ENCODE peak calls at places on chromosomes 1 and 21, in nine cellular contexts. W is stimulated activated CD4-positive, alpha-beta T cell treated with anti-CD3 and anti-CD28 coated beads, Interleukin-1b, Interleukin-23, amount 100 ng/mL, for 4 hours; Y is amygdala; F is CD8-positive, alpha-beta T cell; C is COR-L47; J is NCI-H774; U is activated CD4-positive, alpha-beta T cell treated with anti-CD3 and anti-CD28 coated beads for 1 hour; G is adrenal gland; E is trophoblast cell. K is an unnamed sample.

GRCh38 chr1:27522148-27522859 is 32.3 kb upstream of the WASF2 start:
- DNase-seq in W (peak), E (no peak), F (peak), J (peak), G (no peak), C (peak), U (peak), Y (no peak), K (no peak)

GRCh38 chr1:32876341-32877210 is 5.9 kb upstream of the FNDC5 start:
- DNase-seq in W (no peak), E (no peak), J (peak), F (peak), Y (no peak), G (peak), U (no peak), C (no peak), K (peak)

GRCh38 chr1:239243003-239243402 is 143.4 kb upstream of the CHRM3 start:
- DNase-seq in E (no peak), W (no peak), Y (no peak), F (no peak), G (no peak), U (no peak), C (no peak), J (no peak), K (no peak)

GRCh38 chr1:221897312-221897711 is 155.4 kb upstream of the DUSP10 start:
- DNase-seq in U (no peak), W (no peak), J (no peak), Y (no peak), G (no peak), E (no peak), F (no peak), C (no peak), K (no peak)

GRCh38 chr1:160421881-160422280 is 21.5 kb downstream of the VANGL2 start:
- DNase-seq in J (no peak), Y (no peak), F (no peak), U (no peak), C (no peak), W (no peak), G (no peak), E (no peak), K (no peak)

GRCh38 chr1:181111559-181111958 is 23.1 kb downstream of the IER5 start:
- DNase-seq in Y (no peak), W (no peak), G (no peak), E (peak), F (no peak), C (no peak), U (no peak), J (no peak), K (no peak)

GRCh38 chr21:36647279-36648093 is 51.4 kb upstream of the SIM2 start:
- DNase-seq in G (peak), F (no peak), J (peak), E (peak), U (no peak), W (no peak), Y (no peak), C (no peak), K (no peak)

GRCh38 chr1:52551476-52552235 is 1.2 kb downstream of the TUT4 start:
- DNase-seq in G (peak), F (peak), U (peak), W (peak), E (no peak), C (no peak), J (peak), Y (no peak), K (no peak)

GRCh38 chr1:53303651-53304515 is 24.0 kb downstream of the LRP8 start:
- DNase-seq in Y (no peak), F (no peak), J (no peak), E (no peak), W (no peak), U (no peak), C (no peak), G (no peak), K (no peak)

GRCh38 chr1:19468397-19468956 is 16.9 kb downstream of the CAPZB start:
- DNase-seq in W (peak), Y (no peak), E (no peak), F (peak), C (no peak), J (no peak), G (no peak), U (peak), K (peak)

GRCh38 chr1:199298825-199299224 is 660.0 kb downstream of the PTPRC start:
- DNase-seq in E (no peak), G (no peak), W (no peak), J (no peak), F (no peak), C (no peak), Y (no peak), U (no peak), K (no peak)

GRCh38 chr21:36499578-36500471 is 19.9 kb upstream of the CLDN14 start:
- DNase-seq in E (no peak), F (no peak), J (no peak), G (peak), W (no peak), U (no peak), C (peak), Y (no peak), K (peak)

K was measured in left cardiac atrium.